ENCODE peak calls at places on chromosomes 13 and 19, in five cellular contexts. S is HEK293T, C is GM12878, D is HepG2, A is H1. L is an unnamed sample.

GRCh38 chr19:33551676-33552075 is 30.1 kb upstream of the PEPD start:
- DNase-seq in S (no peak), C (no peak), A (no peak), D (no peak), L (no peak)

GRCh38 chr13:38636756-38637155 is 50.1 kb upstream of the FREM2 start:
- DNase-seq in S (no peak), A (no peak), C (no peak), D (no peak), L (no peak)

GRCh38 chr19:1226522-1227312 is 11.1 kb downstream of the CBARP start:
- DNase-seq in S (no peak), A (peak), D (no peak), C (no peak), L (no peak)

GRCh38 chr19:44820648-44821609 is 12.0 kb downstream of the BCAM start:
- DNase-seq in A (no peak), D (no peak), C (no peak), S (peak), L (no peak)

GRCh38 chr13:105773241-105773640 is 762.2 kb downstream of the EFNB2 start:
- DNase-seq in A (no peak), D (no peak), C (no peak), S (no peak), L (no peak)

GRCh38 chr13:109159650-109160309 is 530.4 kb downstream of the MYO16 start:
- DNase-seq in D (no peak), A (no peak), C (no peak), S (no peak), L (no peak)

GRCh38 chr19:1272423-1273262 is 2.7 kb upstream of the FAM174C start:
- DNase-seq in D (no peak), C (no peak), S (no peak), A (no peak), L (no peak)

GRCh38 chr19:6577410-6578125 is 13.4 kb downstream of the CD70 start:
- DNase-seq in D (no peak), S (no peak), A (no peak), C (peak), L (no peak)

GRCh38 chr13:113288880-113289279 is 8.2 kb upstream of the LAMP1 start:
- DNase-seq in A (no peak), D (no peak), S (no peak), C (no peak), L (no peak)

GRCh38 chr19:35636651-35637050 is 4.9 kb upstream of the ETV2 start:
- DNase-seq in C (no peak), A (no peak), D (no peak), S (no peak), L (no peak)

GRCh38 chr19:16976471-16976870 is 50.1 kb downstream of the CPAMD8 start:
- DNase-seq in D (no peak), S (no peak), C (no peak), A (no peak), L (no peak)

GRCh38 chr19:19278315-19278714 is 5.2 kb upstream of the TM6SF2 start:
- DNase-seq in C (no peak), D (no peak), S (no peak), A (no peak), L (no peak)

GRCh38 chr19:33554821-33555220 is 33.2 kb upstream of the PEPD start:
- DNase-seq in D (no peak), A (no peak), S (no peak), C (no peak), L (no peak)

GRCh38 chr19:49343127-49343526 is 7.9 kb downstream of the CD37 start:
- DNase-seq in C (no peak), D (no peak), A (no peak), S (no peak), L (no peak)

GRCh38 chr19:3983936-3984583 is 1.2 kb downstream of the EEF2 start:
- DNase-seq in D (no peak), C (no peak), S (no peak), A (peak), L (no peak)

GRCh38 chr19:710767-711166 is 2.0 kb downstream of the PALM start:
- DNase-seq in C (no peak), D (no peak), S (no peak), A (no peak), L (no peak)

GRCh38 chr19:3710265-3710812 is 2.2 kb downstream of the TJP3 start:
- DNase-seq in D (peak), S (no peak), C (no peak), A (peak), L (no peak)

GRCh38 chr13:26325876-26326275 is 71.9 kb downstream of the CDK8 start:
- DNase-seq in A (no peak), C (peak), D (no peak), S (no peak), L (no peak)

DNA sequence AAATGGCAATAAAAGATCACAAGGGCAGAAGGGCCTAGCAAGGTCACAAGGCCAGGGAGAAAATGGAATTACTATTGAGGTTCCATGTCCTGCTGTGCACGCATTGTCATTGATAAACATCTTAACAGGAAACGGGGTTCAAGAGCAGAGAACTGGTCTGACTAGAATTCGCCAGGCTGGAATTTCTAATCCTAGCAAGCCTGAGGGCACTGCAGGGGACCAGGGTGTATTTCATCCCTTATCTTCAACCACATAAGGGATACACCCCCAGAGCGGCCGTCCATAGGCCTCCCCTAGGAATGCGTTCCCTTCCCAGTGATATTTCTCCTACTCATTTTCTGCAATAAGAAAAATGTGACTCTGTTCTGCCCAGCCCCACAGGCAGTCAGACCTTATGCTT is 19.5 kb downstream of the ERICH4 start:
- DNase-seq in C (no peak), A (no peak), S (no peak), D (no peak), L (no peak)
- TF ChIP-seq SUZ12 in C (no peak), A (no peak), S (no peak), D (no peak), L (no peak)

DNA sequence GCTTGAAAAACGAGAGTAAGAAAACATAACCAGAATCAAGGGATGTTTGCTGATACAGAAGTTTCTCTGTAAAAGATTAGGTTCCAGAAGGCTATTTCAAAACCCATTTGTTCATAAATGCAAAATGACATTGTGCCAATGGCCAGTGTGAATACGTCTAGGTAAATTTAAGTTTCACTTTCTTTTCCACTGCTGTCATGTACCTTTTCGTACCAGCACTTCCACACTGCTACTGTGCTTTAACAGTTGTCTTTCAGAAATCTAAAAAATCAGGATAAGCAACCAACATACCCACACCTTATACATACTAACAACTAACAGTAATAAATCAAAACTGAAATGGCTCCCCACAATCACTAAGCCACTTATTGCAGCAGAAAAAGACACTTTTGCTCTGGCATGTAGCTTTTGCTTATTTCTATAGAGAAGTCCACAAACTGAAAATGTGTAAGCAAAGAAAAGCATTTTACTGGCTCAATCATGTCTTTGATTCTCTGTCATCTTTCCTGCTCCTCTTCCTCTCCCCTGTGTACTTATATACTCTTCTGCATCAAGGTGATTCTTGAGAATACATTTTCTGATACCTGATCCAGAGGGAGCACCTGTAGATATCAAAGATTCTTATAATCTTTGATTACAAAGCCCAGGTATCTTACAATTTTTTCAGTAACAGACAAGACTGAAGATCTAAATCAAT is 34.3 kb downstream of the ELF1 start:
- DNase-seq in D (no peak), A (no peak), C (peak), S (no peak), L (no peak)
- TF ChIP-seq SUZ12 in D (no peak), A (no peak), C (no peak), S (no peak), L (no peak)

GRCh38 chr19:55418185-55418584 is 10.6 kb upstream of the UBE2S start:
- DNase-seq in S (peak), C (no peak), A (peak), D (peak), L (peak)
- TF ChIP-seq SUZ12 in S (no peak), C (no peak), A (no peak), D (no peak), L (no peak)

DNA sequence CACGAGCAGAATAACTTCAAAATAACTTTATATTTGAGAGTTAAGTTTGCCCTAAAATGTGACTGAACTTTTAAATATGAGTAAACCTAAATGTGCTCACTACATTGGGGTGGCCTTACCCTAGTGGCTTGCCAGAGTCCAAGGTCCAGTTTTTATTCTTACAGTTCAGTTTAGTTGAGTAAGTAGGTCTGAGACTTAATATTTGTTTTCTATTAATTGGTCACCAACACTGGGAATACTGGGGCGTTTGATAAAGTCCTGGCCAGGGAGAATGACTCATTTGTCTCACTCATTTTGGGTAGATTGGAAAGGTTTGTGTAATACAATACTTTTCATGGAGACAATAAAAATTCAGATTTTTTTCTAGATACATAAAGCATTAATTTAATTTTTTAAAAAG is 127.8 kb upstream of the SPATA13 start:
- DNase-seq in S (no peak), C (no peak), D (peak), A (no peak), L (no peak)
- TF ChIP-seq SUZ12 in S (no peak), C (no peak), D (no peak), A (no peak), L (no peak)

GRCh38 chr13:79312456-79312855 is 93.6 kb downstream of the RBM26 start:
- DNase-seq in S (no peak), A (no peak), C (no peak), D (no peak), L (no peak)
- TF ChIP-seq SUZ12 in S (no peak), A (no peak), C (no peak), D (no peak), L (no peak)

GRCh38 chr19:12788682-12789097 is 2.6 kb upstream of the JUNB start:
- DNase-seq in D (peak), A (no peak), S (no peak), C (peak), L (no peak)
- TF ChIP-seq SUZ12 in D (no peak), A (no peak), S (no peak), C (no peak), L (no peak)

DNA sequence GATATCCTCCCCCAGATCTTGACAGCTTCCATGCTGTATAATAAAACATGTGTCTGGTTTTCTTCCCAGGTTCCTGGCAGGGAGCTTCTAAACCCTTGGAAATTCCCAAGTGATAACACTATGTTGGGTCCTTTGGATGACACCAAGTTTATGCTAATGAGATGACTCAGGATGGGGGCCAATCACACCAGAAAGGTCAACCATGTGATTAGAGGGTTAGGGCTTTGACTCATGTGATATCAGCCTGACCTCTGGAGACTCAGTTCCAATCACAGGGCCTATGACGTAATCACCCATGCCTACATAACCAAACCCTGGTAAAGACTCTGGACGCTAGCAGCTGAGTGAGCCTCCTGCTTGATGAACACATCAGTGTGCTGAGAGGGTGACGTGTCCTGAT is 203.6 kb downstream of the DCLK1 start:
- DNase-seq in S (peak), C (no peak), A (no peak), D (no peak), L (no peak)
- TF ChIP-seq SUZ12 in S (no peak), C (no peak), A (no peak), D (no peak), L (no peak)

L was measured in NT2/D1.